ENCODE peak calls at places on chromosomes 11 and 22, in seven cellular contexts. One of them, this sample, is unnamed.

GRCh38 chr22:39612811-39613548 is 42.4 kb downstream of the CACNA1I start:
- DNase-seq in thoracic aorta: no peak
- DNase-seq in CD8-positive, alpha-beta memory T cell: no peak
- DNase-seq in CD4-positive, alpha-beta T cell: no peak
- DNase-seq in effector memory CD4-positive, alpha-beta T cell: no peak
- DNase-seq in neuronal stem cell: no peak
- DNase-seq in endothelial cell of umbilical vein: no peak
- DNase-seq in this sample: no peak

GRCh38 chr22:24975813-24976341 is 23.4 kb downstream of the KIAA1671 start:
- DNase-seq in thoracic aorta: no peak
- DNase-seq in CD8-positive, alpha-beta memory T cell: no peak
- DNase-seq in CD4-positive, alpha-beta T cell: no peak
- DNase-seq in effector memory CD4-positive, alpha-beta T cell: no peak
- DNase-seq in neuronal stem cell: no peak
- DNase-seq in endothelial cell of umbilical vein: no peak
- DNase-seq in this sample: no peak

GRCh38 chr11:48083427-48083826 is 103.1 kb downstream of the PTPRJ start:
- DNase-seq in thoracic aorta: no peak
- DNase-seq in CD8-positive, alpha-beta memory T cell: no peak
- DNase-seq in CD4-positive, alpha-beta T cell: no peak
- DNase-seq in effector memory CD4-positive, alpha-beta T cell: no peak
- DNase-seq in neuronal stem cell: no peak
- DNase-seq in endothelial cell of umbilical vein: no peak
- DNase-seq in this sample: no peak

GRCh38 chr22:22961574-22961973 is 74.0 kb downstream of the IGLL5 start:
- DNase-seq in thoracic aorta: no peak
- DNase-seq in CD8-positive, alpha-beta memory T cell: no peak
- DNase-seq in CD4-positive, alpha-beta T cell: no peak
- DNase-seq in effector memory CD4-positive, alpha-beta T cell: no peak
- DNase-seq in neuronal stem cell: no peak
- DNase-seq in endothelial cell of umbilical vein: no peak
- DNase-seq in this sample: no peak

GRCh38 chr11:6315811-6316425 is 4.4 kb downstream of the CAVIN3 start:
- DNase-seq in thoracic aorta: peak
- DNase-seq in CD8-positive, alpha-beta memory T cell: no peak
- DNase-seq in CD4-positive, alpha-beta T cell: peak
- DNase-seq in effector memory CD4-positive, alpha-beta T cell: no peak
- DNase-seq in neuronal stem cell: peak
- DNase-seq in endothelial cell of umbilical vein: peak
- DNase-seq in this sample: no peak

GRCh38 chr22:23068096-23068831 is 2.1 kb upstream of the GNAZ start:
- DNase-seq in thoracic aorta: no peak
- DNase-seq in CD8-positive, alpha-beta memory T cell: peak
- DNase-seq in CD4-positive, alpha-beta T cell: no peak
- DNase-seq in effector memory CD4-positive, alpha-beta T cell: no peak
- DNase-seq in neuronal stem cell: no peak
- DNase-seq in endothelial cell of umbilical vein: no peak
- DNase-seq in this sample: no peak

GRCh38 chr22:32911526-32911925 is 110.0 kb downstream of the TIMP3 start:
- DNase-seq in thoracic aorta: no peak
- DNase-seq in CD8-positive, alpha-beta memory T cell: no peak
- DNase-seq in CD4-positive, alpha-beta T cell: no peak
- DNase-seq in effector memory CD4-positive, alpha-beta T cell: no peak
- DNase-seq in neuronal stem cell: no peak
- DNase-seq in endothelial cell of umbilical vein: no peak
- DNase-seq in this sample: no peak

GRCh38 chr11:102552447-102553200 is 22.1 kb upstream of the MMP7 start:
- DNase-seq in thoracic aorta: no peak
- DNase-seq in CD8-positive, alpha-beta memory T cell: no peak
- DNase-seq in CD4-positive, alpha-beta T cell: no peak
- DNase-seq in effector memory CD4-positive, alpha-beta T cell: no peak
- DNase-seq in neuronal stem cell: no peak
- DNase-seq in endothelial cell of umbilical vein: no peak
- DNase-seq in this sample: no peak

GRCh38 chr11:820655-821512 is 2.2 kb downstream of the PNPLA2 start:
- DNase-seq in thoracic aorta: peak
- DNase-seq in CD8-positive, alpha-beta memory T cell: no peak
- DNase-seq in CD4-positive, alpha-beta T cell: no peak
- DNase-seq in effector memory CD4-positive, alpha-beta T cell: no peak
- DNase-seq in neuronal stem cell: no peak
- DNase-seq in endothelial cell of umbilical vein: peak
- DNase-seq in this sample: no peak

GRCh38 chr22:22545084-22545483 is 14.0 kb downstream of the PRAME start:
- DNase-seq in thoracic aorta: no peak
- DNase-seq in CD8-positive, alpha-beta memory T cell: no peak
- DNase-seq in CD4-positive, alpha-beta T cell: no peak
- DNase-seq in effector memory CD4-positive, alpha-beta T cell: no peak
- DNase-seq in neuronal stem cell: no peak
- DNase-seq in endothelial cell of umbilical vein: no peak
- DNase-seq in this sample: no peak

GRCh38 chr22:38270091-38270972 is 2.5 kb downstream of the TMEM184B start:
- DNase-seq in thoracic aorta: no peak
- DNase-seq in CD8-positive, alpha-beta memory T cell: no peak
- DNase-seq in CD4-positive, alpha-beta T cell: no peak
- DNase-seq in effector memory CD4-positive, alpha-beta T cell: no peak
- DNase-seq in neuronal stem cell: no peak
- DNase-seq in endothelial cell of umbilical vein: no peak
- DNase-seq in this sample: peak

DNA sequence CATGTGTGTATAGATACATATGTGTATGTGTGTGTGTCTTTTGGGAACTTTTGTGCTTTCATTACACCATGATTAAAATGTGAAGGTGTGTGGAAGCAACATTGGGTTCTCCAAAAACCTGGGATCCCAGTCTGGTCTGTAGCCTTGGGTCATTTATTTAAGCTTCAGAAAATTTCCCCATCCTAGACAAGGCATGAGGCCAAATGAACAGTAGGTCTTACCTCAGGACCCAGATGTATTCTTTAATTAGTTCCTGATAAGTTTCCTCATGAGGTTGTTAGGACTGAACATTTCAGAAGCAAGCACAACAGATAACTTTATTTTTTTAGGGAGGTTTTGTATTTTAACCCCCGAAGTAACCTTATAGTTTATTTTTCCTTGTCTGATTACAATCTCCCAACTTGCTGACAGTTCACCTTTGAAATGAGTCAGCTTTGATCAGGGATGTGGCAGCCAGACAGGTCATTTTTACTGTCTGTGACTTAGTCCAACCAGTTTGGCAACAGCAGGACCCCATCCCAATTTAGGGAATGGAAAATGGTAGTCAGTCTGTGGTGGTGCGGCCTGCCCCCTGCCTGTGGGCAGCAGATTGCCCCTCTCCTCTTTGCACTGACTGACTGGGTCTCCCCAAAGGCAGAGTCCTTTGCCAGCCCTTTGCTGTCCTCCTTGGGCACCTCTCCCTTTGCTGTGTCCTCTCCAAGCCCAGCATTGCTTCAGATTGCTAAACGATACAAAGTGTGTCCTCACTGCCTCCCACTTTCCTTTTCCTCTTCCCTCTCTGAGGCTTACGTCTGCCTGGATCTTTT is 88.3 kb downstream of the NAV2 start:
- DNase-seq in thoracic aorta: no peak
- DNase-seq in CD8-positive, alpha-beta memory T cell: no peak
- DNase-seq in CD4-positive, alpha-beta T cell: no peak
- DNase-seq in effector memory CD4-positive, alpha-beta T cell: no peak
- DNase-seq in neuronal stem cell: no peak
- DNase-seq in endothelial cell of umbilical vein: no peak
- DNase-seq in this sample: no peak
- H3K27ac ChIP-seq in thoracic aorta: no peak
- H3K27ac ChIP-seq in CD8-positive, alpha-beta memory T cell: no peak
- H3K27ac ChIP-seq in CD4-positive, alpha-beta T cell: no peak
- H3K27ac ChIP-seq in effector memory CD4-positive, alpha-beta T cell: no peak
- H3K27ac ChIP-seq in neuronal stem cell: no peak
- H3K27ac ChIP-seq in endothelial cell of umbilical vein: no peak
- H3K27ac ChIP-seq in this sample: no peak

GRCh38 chr22:27242917-27243589 is 558.5 kb downstream of the MN1 start:
- DNase-seq in thoracic aorta: no peak
- DNase-seq in CD8-positive, alpha-beta memory T cell: no peak
- DNase-seq in CD4-positive, alpha-beta T cell: no peak
- DNase-seq in effector memory CD4-positive, alpha-beta T cell: no peak
- DNase-seq in neuronal stem cell: no peak
- DNase-seq in endothelial cell of umbilical vein: no peak
- DNase-seq in this sample: no peak

GRCh38 chr22:27242111-27242436 is 559.5 kb downstream of the MN1 start:
- DNase-seq in thoracic aorta: no peak
- DNase-seq in CD8-positive, alpha-beta memory T cell: no peak
- DNase-seq in CD4-positive, alpha-beta T cell: no peak
- DNase-seq in effector memory CD4-positive, alpha-beta T cell: no peak
- DNase-seq in neuronal stem cell: no peak
- DNase-seq in endothelial cell of umbilical vein: no peak
- DNase-seq in this sample: no peak

GRCh38 chr22:27240298-27240885 is 561.2 kb downstream of the MN1 start:
- DNase-seq in thoracic aorta: no peak
- DNase-seq in CD8-positive, alpha-beta memory T cell: no peak
- DNase-seq in CD4-positive, alpha-beta T cell: no peak
- DNase-seq in effector memory CD4-positive, alpha-beta T cell: no peak
- DNase-seq in neuronal stem cell: no peak
- DNase-seq in endothelial cell of umbilical vein: peak
- DNase-seq in this sample: no peak

GRCh38 chr22:27242474-27242873 is 559.1 kb downstream of the MN1 start:
- DNase-seq in thoracic aorta: no peak
- DNase-seq in CD8-positive, alpha-beta memory T cell: no peak
- DNase-seq in CD4-positive, alpha-beta T cell: no peak
- DNase-seq in effector memory CD4-positive, alpha-beta T cell: no peak
- DNase-seq in neuronal stem cell: no peak
- DNase-seq in endothelial cell of umbilical vein: no peak
- DNase-seq in this sample: no peak

DNA sequence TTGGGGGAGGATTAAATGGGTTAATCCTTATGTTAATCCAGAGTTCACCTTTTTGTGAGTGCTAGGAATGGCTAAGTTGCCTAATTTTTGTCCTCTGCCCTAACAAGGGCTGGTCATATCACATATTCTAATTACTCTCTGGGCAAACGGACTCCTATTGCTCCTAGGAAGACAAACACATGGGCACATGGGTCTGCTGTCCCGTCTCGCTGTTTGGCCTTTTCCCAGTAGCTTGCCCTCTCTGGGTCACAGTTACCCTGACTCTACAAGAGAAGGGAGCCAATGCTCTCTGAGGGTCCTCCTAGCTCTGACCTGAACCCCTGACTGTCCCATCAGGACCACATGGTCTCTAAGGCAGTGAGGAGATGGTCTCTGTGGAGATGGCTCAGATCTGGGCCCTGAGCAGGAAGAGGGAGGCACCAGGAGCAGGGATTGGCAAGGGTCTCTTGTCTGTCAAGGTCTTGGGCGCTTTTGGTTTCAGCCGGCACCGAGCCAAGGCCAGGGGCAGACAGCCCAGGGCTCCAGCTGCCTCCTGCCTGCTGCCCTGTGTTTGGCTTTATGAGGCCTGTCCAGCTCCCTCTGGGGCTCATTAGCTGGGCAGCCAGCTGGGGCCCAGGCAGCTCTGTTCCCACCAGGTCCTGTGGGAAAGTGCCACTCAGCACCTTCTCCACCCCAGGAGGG is 560.0 kb downstream of the MN1 start:
- DNase-seq in thoracic aorta: no peak
- DNase-seq in CD8-positive, alpha-beta memory T cell: no peak
- DNase-seq in CD4-positive, alpha-beta T cell: no peak
- DNase-seq in effector memory CD4-positive, alpha-beta T cell: no peak
- DNase-seq in neuronal stem cell: no peak
- DNase-seq in endothelial cell of umbilical vein: peak
- DNase-seq in this sample: no peak
- H3K27ac ChIP-seq in thoracic aorta: peak
- H3K27ac ChIP-seq in CD8-positive, alpha-beta memory T cell: no peak
- H3K27ac ChIP-seq in CD4-positive, alpha-beta T cell: no peak
- H3K27ac ChIP-seq in effector memory CD4-positive, alpha-beta T cell: no peak
- H3K27ac ChIP-seq in neuronal stem cell: no peak
- H3K27ac ChIP-seq in endothelial cell of umbilical vein: no peak
- H3K27ac ChIP-seq in this sample: no peak

GRCh38 chr22:30212363-30212995 is 34.1 kb downstream of the LIF start:
- DNase-seq in thoracic aorta: no peak
- DNase-seq in CD8-positive, alpha-beta memory T cell: no peak
- DNase-seq in CD4-positive, alpha-beta T cell: no peak
- DNase-seq in effector memory CD4-positive, alpha-beta T cell: no peak
- DNase-seq in neuronal stem cell: no peak
- DNase-seq in endothelial cell of umbilical vein: peak
- DNase-seq in this sample: no peak

GRCh38 chr22:30210235-30210831 is 36.2 kb downstream of the LIF start:
- DNase-seq in thoracic aorta: no peak
- DNase-seq in CD8-positive, alpha-beta memory T cell: no peak
- DNase-seq in CD4-positive, alpha-beta T cell: no peak
- DNase-seq in effector memory CD4-positive, alpha-beta T cell: no peak
- DNase-seq in neuronal stem cell: no peak
- DNase-seq in endothelial cell of umbilical vein: no peak
- DNase-seq in this sample: no peak

GRCh38 chr22:30214703-30215405 is 31.7 kb downstream of the LIF start:
- DNase-seq in thoracic aorta: no peak
- DNase-seq in CD8-positive, alpha-beta memory T cell: no peak
- DNase-seq in CD4-positive, alpha-beta T cell: no peak
- DNase-seq in effector memory CD4-positive, alpha-beta T cell: no peak
- DNase-seq in neuronal stem cell: no peak
- DNase-seq in endothelial cell of umbilical vein: no peak
- DNase-seq in this sample: no peak

GRCh38 chr22:30211124-30211820 is 35.3 kb downstream of the LIF start:
- DNase-seq in thoracic aorta: no peak
- DNase-seq in CD8-positive, alpha-beta memory T cell: no peak
- DNase-seq in CD4-positive, alpha-beta T cell: no peak
- DNase-seq in effector memory CD4-positive, alpha-beta T cell: no peak
- DNase-seq in neuronal stem cell: no peak
- DNase-seq in endothelial cell of umbilical vein: no peak
- DNase-seq in this sample: no peak

GRCh38 chr22:30212996-30213441 is 33.5 kb downstream of the LIF start:
- DNase-seq in thoracic aorta: no peak
- DNase-seq in CD8-positive, alpha-beta memory T cell: no peak
- DNase-seq in CD4-positive, alpha-beta T cell: no peak
- DNase-seq in effector memory CD4-positive, alpha-beta T cell: no peak
- DNase-seq in neuronal stem cell: no peak
- DNase-seq in endothelial cell of umbilical vein: no peak
- DNase-seq in this sample: no peak
- H3K27ac ChIP-seq in thoracic aorta: no peak
- H3K27ac ChIP-seq in CD8-positive, alpha-beta memory T cell: no peak
- H3K27ac ChIP-seq in CD4-positive, alpha-beta T cell: no peak
- H3K27ac ChIP-seq in effector memory CD4-positive, alpha-beta T cell: no peak
- H3K27ac ChIP-seq in neuronal stem cell: no peak
- H3K27ac ChIP-seq in endothelial cell of umbilical vein: no peak
- H3K27ac ChIP-seq in this sample: no peak

GRCh38 chr11:12083380-12083779 is 27.0 kb upstream of the MICAL2 start:
- DNase-seq in thoracic aorta: no peak
- DNase-seq in CD8-positive, alpha-beta memory T cell: no peak
- DNase-seq in CD4-positive, alpha-beta T cell: no peak
- DNase-seq in effector memory CD4-positive, alpha-beta T cell: no peak
- DNase-seq in neuronal stem cell: no peak
- DNase-seq in endothelial cell of umbilical vein: no peak
- DNase-seq in this sample: no peak

GRCh38 chr11:12084191-12084717 is 26.1 kb upstream of the MICAL2 start:
- DNase-seq in thoracic aorta: no peak
- DNase-seq in CD8-positive, alpha-beta memory T cell: no peak
- DNase-seq in CD4-positive, alpha-beta T cell: no peak
- DNase-seq in effector memory CD4-positive, alpha-beta T cell: no peak
- DNase-seq in neuronal stem cell: no peak
- DNase-seq in endothelial cell of umbilical vein: no peak
- DNase-seq in this sample: no peak

GRCh38 chr11:12086271-12087074 is 23.9 kb upstream of the MICAL2 start:
- DNase-seq in thoracic aorta: peak
- DNase-seq in CD8-positive, alpha-beta memory T cell: no peak
- DNase-seq in CD4-positive, alpha-beta T cell: no peak
- DNase-seq in effector memory CD4-positive, alpha-beta T cell: no peak
- DNase-seq in neuronal stem cell: no peak
- DNase-seq in endothelial cell of umbilical vein: peak
- DNase-seq in this sample: no peak

GRCh38 chr11:12087075-12087775 is 23.2 kb upstream of the MICAL2 start:
- DNase-seq in thoracic aorta: no peak
- DNase-seq in CD8-positive, alpha-beta memory T cell: peak
- DNase-seq in CD4-positive, alpha-beta T cell: no peak
- DNase-seq in effector memory CD4-positive, alpha-beta T cell: peak
- DNase-seq in neuronal stem cell: no peak
- DNase-seq in endothelial cell of umbilical vein: peak
- DNase-seq in this sample: no peak

GRCh38 chr11:12085371-12086251 is 24.8 kb upstream of the MICAL2 start:
- DNase-seq in thoracic aorta: no peak
- DNase-seq in CD8-positive, alpha-beta memory T cell: no peak
- DNase-seq in CD4-positive, alpha-beta T cell: no peak
- DNase-seq in effector memory CD4-positive, alpha-beta T cell: no peak
- DNase-seq in neuronal stem cell: no peak
- DNase-seq in endothelial cell of umbilical vein: no peak
- DNase-seq in this sample: no peak
- H3K27ac ChIP-seq in thoracic aorta: peak
- H3K27ac ChIP-seq in CD8-positive, alpha-beta memory T cell: no peak
- H3K27ac ChIP-seq in CD4-positive, alpha-beta T cell: no peak
- H3K27ac ChIP-seq in effector memory CD4-positive, alpha-beta T cell: no peak
- H3K27ac ChIP-seq in neuronal stem cell: no peak
- H3K27ac ChIP-seq in endothelial cell of umbilical vein: peak
- H3K27ac ChIP-seq in this sample: peak

This sample was measured in caudate nucleus.